ENCODE peak calls at places on chromosomes 2 and 18, in seven cellular contexts. M is heart right ventricle, Q is AG04450, O is AG04449, Y is OCI-LY7, K is WTC11, E is lung. I is an unnamed sample.
A peak's percentile ranks its signal among the peaks of the same experiment; 100 is the strongest.

GRCh38 chr18:77098033-77098432 is 34.5 kb downstream of the MBP start:
- DNase-seq in O (no peak), E (no peak), Y (no peak), K (no peak), M (no peak), Q (no peak), I (no peak)

GRCh38 chr2:164178835-164179470 is 442.3 kb downstream of the GRB14 start:
- DNase-seq in Q (no peak), K (no peak), Y (no peak), O (no peak), M (no peak), E (no peak), I (no peak)

GRCh38 chr2:8567469-8568108 is 114.3 kb upstream of the ID2 start:
- DNase-seq in O (peak; percentile 12), M (no peak), Q (no peak), Y (no peak), K (no peak), E (no peak), I (no peak)

GRCh38 chr2:165793161-165793778 is 777 bp downstream of the GALNT3 start:
- DNase-seq in O (no peak), K (peak; percentile 26), E (peak; percentile 49), M (peak; percentile 10), Q (no peak), Y (no peak), I (peak; percentile 15)

GRCh38 chr2:13034861-13035260 is 318.1 kb downstream of the TRIB2 start:
- DNase-seq in Q (no peak), M (no peak), Y (no peak), O (peak; percentile 3), K (no peak), E (no peak), I (no peak)

GRCh38 chr2:6215053-6215452 is 522.9 kb downstream of the SOX11 start:
- DNase-seq in E (no peak), Y (no peak), M (no peak), Q (no peak), O (no peak), K (no peak), I (no peak)

GRCh38 chr2:152646775-152647174 is 70.5 kb downstream of the PRPF40A start:
- DNase-seq in E (no peak), Q (peak; percentile 80), Y (no peak), O (peak; percentile 82), K (no peak), M (no peak), I (no peak)

GRCh38 chr2:113175101-113175628 is 1.4 kb downstream of the PSD4 start:
- DNase-seq in Q (no peak), Y (peak; percentile 90), M (no peak), O (no peak), E (no peak), K (no peak), I (peak; percentile 92)

GRCh38 chr2:23480991-23481797 is 96.2 kb downstream of the KLHL29 start:
- DNase-seq in M (no peak), O (peak; percentile 63), Q (peak; percentile 74), E (peak; percentile 34), K (peak; percentile 66), Y (no peak), I (no peak)

GRCh38 chr2:232338759-232339106 is 39.8 kb upstream of the ALPP start:
- DNase-seq in Y (no peak), E (no peak), M (no peak), K (peak; percentile 11), O (no peak), Q (no peak), I (no peak)

GRCh38 chr2:30425326-30425725 is 21.7 kb upstream of the LCLAT1 start:
- DNase-seq in K (no peak), O (no peak), E (no peak), Q (no peak), Y (no peak), M (no peak), I (no peak)

GRCh38 chr2:46062637-46063412 is 234.4 kb upstream of the EPAS1 start:
- DNase-seq in K (peak; percentile 90), M (peak; percentile 53), O (no peak), Q (peak; percentile 73), Y (peak; percentile 68), E (peak; percentile 80), I (peak; percentile 87)

GRCh38 chr18:8341481-8342230 is 267.6 kb upstream of the RAB12 start:
- DNase-seq in K (no peak), O (peak; percentile 78), Y (no peak), M (no peak), E (no peak), Q (peak; percentile 20), I (no peak)

GRCh38 chr2:37896319-37896718 is 28.8 kb upstream of the RMDN2 start:
- DNase-seq in M (no peak), K (no peak), E (no peak), O (no peak), Q (no peak), Y (peak; percentile 39), I (no peak)
- TF ChIP-seq CTCF in M (no peak), K (no peak), E (no peak), O (no peak), Q (no peak), Y (peak; percentile 56), I (no peak)

GRCh38 chr2:190178066-190178722 is 115.7 kb upstream of the MSTN start:
- DNase-seq in M (no peak), K (no peak), E (no peak), Y (no peak), Q (no peak), O (no peak), I (no peak)
- TF ChIP-seq CTCF in M (no peak), K (no peak), E (no peak), Y (no peak), Q (no peak), O (no peak), I (no peak)

DNA sequence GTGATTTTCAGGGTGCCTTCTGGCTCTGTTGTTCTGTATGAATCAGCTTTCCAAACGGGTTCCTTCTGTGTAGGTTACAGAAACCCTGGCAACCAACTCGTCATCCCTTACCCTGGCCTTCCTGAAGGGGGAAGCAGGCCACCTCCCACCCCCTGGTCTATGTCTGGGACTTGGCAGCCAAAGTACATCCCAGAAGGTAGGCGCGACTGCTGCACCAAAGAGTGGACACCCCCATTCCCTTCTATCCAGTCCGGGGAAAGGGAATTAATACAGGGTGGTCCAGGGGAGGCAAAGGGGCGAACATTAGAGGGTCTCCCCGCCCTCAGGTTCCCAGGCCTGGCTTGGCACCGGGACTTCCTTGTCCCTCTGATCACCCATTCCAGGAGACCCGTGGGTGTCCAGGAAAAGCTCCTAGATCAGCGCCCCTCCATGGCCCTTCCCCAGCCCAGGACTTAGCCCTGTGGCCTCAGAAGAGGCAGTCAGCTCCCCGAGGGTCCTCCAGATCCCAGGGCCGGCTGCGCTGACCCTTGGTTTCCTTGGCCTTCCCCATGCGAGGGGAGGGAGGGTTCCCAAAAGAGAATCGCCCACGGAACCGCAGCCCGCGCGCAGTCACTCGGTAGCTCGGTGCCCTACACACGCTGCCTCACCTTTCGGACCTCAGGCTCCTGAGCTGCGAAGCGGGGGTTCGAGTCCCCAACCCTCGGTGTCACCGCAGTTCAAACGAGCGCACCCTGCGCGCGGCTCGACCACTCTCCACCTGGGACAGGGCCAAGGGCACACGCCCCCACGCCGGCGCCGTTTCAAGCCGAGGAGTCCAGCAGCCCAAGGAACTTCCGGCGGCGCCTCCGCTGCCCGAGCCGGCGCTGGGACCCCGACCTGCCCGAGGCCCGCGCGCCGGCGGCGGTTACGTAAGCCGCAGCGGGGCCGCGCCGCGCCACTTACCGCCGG is at the start of gene PER2:
- DNase-seq in E (peak; percentile 59), O (peak; percentile 69), Y (peak; percentile 40), Q (peak; percentile 53), K (peak; percentile 60), M (peak; percentile 58), I (peak; percentile 59)
- TF ChIP-seq CTCF in E (no peak), O (peak; percentile 21), Y (peak; percentile 43), Q (peak; percentile 38), K (no peak), M (peak; percentile 35), I (no peak)

GRCh38 chr18:79517322-79517721 is 121.6 kb downstream of the NFATC1 start:
- DNase-seq in M (no peak), O (no peak), K (no peak), E (no peak), Q (no peak), Y (peak; percentile 40), I (peak; percentile 84)
- TF ChIP-seq CTCF in M (no peak), O (no peak), K (no peak), E (no peak), Q (no peak), Y (peak; percentile 24), I (peak; percentile 13)

DNA sequence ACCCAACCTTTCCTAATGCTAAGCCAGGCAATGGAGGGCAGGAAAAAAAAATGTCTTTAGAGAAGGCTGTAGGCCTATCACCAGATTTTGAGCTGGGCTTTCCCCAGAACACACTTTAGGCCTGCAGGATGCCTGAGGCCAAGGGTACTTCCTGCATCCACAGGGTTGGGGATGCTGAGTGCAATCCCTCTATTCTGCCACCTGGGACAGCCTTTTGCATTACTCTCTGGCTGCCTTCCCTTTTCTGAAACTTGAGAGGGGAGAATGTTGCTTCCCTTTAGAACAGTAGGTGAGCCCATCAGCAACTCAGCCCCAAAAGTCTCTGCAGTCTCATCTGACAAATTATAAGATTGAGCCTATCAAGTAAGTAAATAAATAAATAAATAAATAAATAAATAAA is 195.2 kb downstream of the SLC8A1 start:
- DNase-seq in O (no peak), Y (peak; percentile 55), E (no peak), K (peak; percentile 57), Q (no peak), M (no peak), I (no peak)
- TF ChIP-seq CTCF in O (peak; percentile 16), Y (peak; percentile 56), E (no peak), K (no peak), Q (peak; percentile 43), M (no peak), I (no peak)

DNA sequence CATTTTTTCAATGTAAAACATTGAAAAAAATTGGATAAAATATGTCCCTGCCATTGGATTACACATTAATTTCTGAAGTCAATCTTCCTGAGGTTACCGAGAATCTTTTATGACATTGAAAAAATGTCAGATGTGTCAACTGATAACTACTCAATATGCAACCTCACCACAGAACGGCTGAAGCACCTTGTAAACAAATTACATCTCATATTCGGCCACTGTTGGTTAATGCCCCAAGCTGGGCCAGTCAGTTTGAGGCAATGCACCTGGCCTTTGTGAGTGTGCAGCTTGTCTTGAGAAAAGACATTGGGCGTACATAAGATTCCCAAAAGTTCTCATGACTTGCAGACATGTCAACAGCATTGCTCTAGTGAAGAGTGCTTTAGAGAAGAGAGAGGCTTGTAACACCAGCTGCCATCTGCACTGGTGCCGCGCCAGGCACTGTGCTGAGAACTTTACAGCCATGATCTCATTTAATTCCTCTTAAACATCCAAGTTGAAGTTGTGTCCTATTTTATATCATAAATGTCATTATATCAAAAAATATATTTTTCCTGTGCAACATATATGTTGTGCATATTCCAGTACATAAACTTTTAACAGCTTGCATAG is 112.7 kb upstream of the SLC35G4 start:
- DNase-seq in E (no peak), K (no peak), Y (no peak), M (no peak), Q (no peak), O (no peak), I (no peak)
- TF ChIP-seq CTCF in E (no peak), K (no peak), Y (no peak), M (no peak), Q (no peak), O (no peak), I (no peak)

I was measured in activated CD8-positive, alpha-beta T cell treated with anti-CD3 and anti-CD28 coated beads for 36 hours.